ENCODE peak calls at places on chromosomes 4 and X, in ten cellular contexts. One of them, this sample, is unnamed.

GRCh38 chr4:41142946-41143720 is 71.2 kb downstream of the APBB2 start:
- DNase-seq in kidney epithelial cell: peak
- DNase-seq in CD8-positive, alpha-beta memory T cell: no peak
- DNase-seq in fibroblast of lung: peak
- DNase-seq in PC-3: peak
- DNase-seq in right atrium auricular region: peak
- DNase-seq in OCI-LY7: no peak
- DNase-seq in psoas muscle: peak
- DNase-seq in esophagus squamous epithelium: no peak
- DNase-seq in ovary: peak
- DNase-seq in this sample: peak

GRCh38 chr4:139934336-139934735 is 219.6 kb downstream of the MAML3 start:
- DNase-seq in kidney epithelial cell: no peak
- DNase-seq in CD8-positive, alpha-beta memory T cell: no peak
- DNase-seq in fibroblast of lung: peak
- DNase-seq in PC-3: no peak
- DNase-seq in right atrium auricular region: no peak
- DNase-seq in OCI-LY7: no peak
- DNase-seq in psoas muscle: no peak
- DNase-seq in esophagus squamous epithelium: no peak
- DNase-seq in ovary: peak
- DNase-seq in this sample: no peak

GRCh38 chr4:112125416-112125815 is 19.8 kb upstream of the FAM241A start:
- DNase-seq in kidney epithelial cell: no peak
- DNase-seq in CD8-positive, alpha-beta memory T cell: no peak
- DNase-seq in fibroblast of lung: no peak
- DNase-seq in PC-3: peak
- DNase-seq in right atrium auricular region: no peak
- DNase-seq in OCI-LY7: no peak
- DNase-seq in psoas muscle: no peak
- DNase-seq in esophagus squamous epithelium: no peak
- DNase-seq in ovary: no peak
- DNase-seq in this sample: no peak

GRCh38 chr4:20095805-20096541 is 155.7 kb upstream of the SLIT2 start:
- DNase-seq in kidney epithelial cell: no peak
- DNase-seq in CD8-positive, alpha-beta memory T cell: no peak
- DNase-seq in fibroblast of lung: no peak
- DNase-seq in PC-3: peak
- DNase-seq in right atrium auricular region: no peak
- DNase-seq in OCI-LY7: no peak
- DNase-seq in psoas muscle: no peak
- DNase-seq in esophagus squamous epithelium: no peak
- DNase-seq in ovary: no peak
- DNase-seq in this sample: no peak

GRCh38 chr4:113699772-113700171 is 61.8 kb downstream of the CAMK2D start:
- DNase-seq in kidney epithelial cell: no peak
- DNase-seq in CD8-positive, alpha-beta memory T cell: no peak
- DNase-seq in fibroblast of lung: peak
- DNase-seq in PC-3: no peak
- DNase-seq in right atrium auricular region: no peak
- DNase-seq in OCI-LY7: no peak
- DNase-seq in psoas muscle: no peak
- DNase-seq in esophagus squamous epithelium: no peak
- DNase-seq in ovary: no peak
- DNase-seq in this sample: no peak

GRCh38 chr4:96407651-96408342 is 567.9 kb downstream of the PDHA2 start:
- DNase-seq in kidney epithelial cell: peak
- DNase-seq in CD8-positive, alpha-beta memory T cell: no peak
- DNase-seq in fibroblast of lung: peak
- DNase-seq in PC-3: peak
- DNase-seq in right atrium auricular region: no peak
- DNase-seq in OCI-LY7: no peak
- DNase-seq in psoas muscle: no peak
- DNase-seq in esophagus squamous epithelium: no peak
- DNase-seq in ovary: no peak
- DNase-seq in this sample: no peak

GRCh38 chr4:138235419-138235952 is 6.7 kb downstream of the SLC7A11 start:
- DNase-seq in kidney epithelial cell: peak
- DNase-seq in CD8-positive, alpha-beta memory T cell: no peak
- DNase-seq in fibroblast of lung: peak
- DNase-seq in PC-3: peak
- DNase-seq in right atrium auricular region: no peak
- DNase-seq in OCI-LY7: no peak
- DNase-seq in psoas muscle: no peak
- DNase-seq in esophagus squamous epithelium: no peak
- DNase-seq in ovary: no peak
- DNase-seq in this sample: no peak

GRCh38 chr4:23384741-23385140 is 505.1 kb downstream of the PPARGC1A start:
- DNase-seq in kidney epithelial cell: no peak
- DNase-seq in CD8-positive, alpha-beta memory T cell: no peak
- DNase-seq in fibroblast of lung: peak
- DNase-seq in PC-3: peak
- DNase-seq in right atrium auricular region: no peak
- DNase-seq in OCI-LY7: no peak
- DNase-seq in psoas muscle: no peak
- DNase-seq in esophagus squamous epithelium: no peak
- DNase-seq in ovary: no peak
- DNase-seq in this sample: no peak

GRCh38 chr4:154739111-154739510 is 4.7 kb upstream of the LRAT start:
- DNase-seq in kidney epithelial cell: no peak
- DNase-seq in CD8-positive, alpha-beta memory T cell: no peak
- DNase-seq in fibroblast of lung: no peak
- DNase-seq in PC-3: peak
- DNase-seq in right atrium auricular region: no peak
- DNase-seq in OCI-LY7: no peak
- DNase-seq in psoas muscle: no peak
- DNase-seq in esophagus squamous epithelium: no peak
- DNase-seq in ovary: no peak
- DNase-seq in this sample: no peak

GRCh38 chr4:76589402-76589801 is 154.4 kb downstream of the SHROOM3 start:
- DNase-seq in kidney epithelial cell: no peak
- DNase-seq in CD8-positive, alpha-beta memory T cell: no peak
- DNase-seq in fibroblast of lung: peak
- DNase-seq in PC-3: peak
- DNase-seq in right atrium auricular region: no peak
- DNase-seq in OCI-LY7: no peak
- DNase-seq in psoas muscle: no peak
- DNase-seq in esophagus squamous epithelium: no peak
- DNase-seq in ovary: no peak
- DNase-seq in this sample: no peak

DNA sequence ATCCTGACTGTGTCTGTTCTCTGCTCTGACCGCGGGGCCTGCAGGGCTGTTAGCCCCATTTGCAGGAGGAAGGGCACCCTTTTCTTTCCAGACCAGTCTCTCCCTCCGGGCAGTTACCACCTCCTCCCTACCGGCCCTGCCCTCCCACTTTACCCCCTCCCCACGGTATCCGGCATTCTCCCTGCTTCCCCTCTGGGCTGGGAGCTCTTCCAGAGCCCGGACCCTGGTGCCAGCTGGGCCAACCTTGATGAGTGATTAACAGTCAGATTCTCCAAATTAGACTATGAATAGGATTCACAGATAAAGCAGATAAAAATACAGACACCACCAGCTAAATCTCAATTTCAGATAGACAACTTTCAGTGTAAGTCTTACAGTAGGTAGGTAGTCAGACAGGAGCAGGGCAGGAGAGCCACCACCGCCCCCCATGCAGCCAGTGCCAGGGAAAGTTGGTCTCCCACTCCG is 23.4 kb upstream of the WFS1 start:
- DNase-seq in kidney epithelial cell: no peak
- DNase-seq in CD8-positive, alpha-beta memory T cell: no peak
- DNase-seq in fibroblast of lung: no peak
- DNase-seq in PC-3: no peak
- DNase-seq in right atrium auricular region: no peak
- DNase-seq in OCI-LY7: no peak
- DNase-seq in psoas muscle: peak
- DNase-seq in esophagus squamous epithelium: no peak
- DNase-seq in ovary: no peak
- DNase-seq in this sample: no peak
- H3K4me3 ChIP-seq in kidney epithelial cell: no peak
- H3K4me3 ChIP-seq in CD8-positive, alpha-beta memory T cell: no peak
- H3K4me3 ChIP-seq in fibroblast of lung: no peak
- H3K4me3 ChIP-seq in PC-3: no peak
- H3K4me3 ChIP-seq in right atrium auricular region: no peak
- H3K4me3 ChIP-seq in OCI-LY7: no peak
- H3K4me3 ChIP-seq in psoas muscle: no peak
- H3K4me3 ChIP-seq in esophagus squamous epithelium: peak
- H3K4me3 ChIP-seq in ovary: no peak
- H3K4me3 ChIP-seq in this sample: no peak

GRCh38 chrX:57135287-57135686 is 1.9 kb downstream of the SPIN2A start:
- DNase-seq in kidney epithelial cell: no peak
- DNase-seq in CD8-positive, alpha-beta memory T cell: no peak
- DNase-seq in fibroblast of lung: no peak
- DNase-seq in PC-3: no peak
- DNase-seq in right atrium auricular region: no peak
- DNase-seq in OCI-LY7: no peak
- DNase-seq in psoas muscle: no peak
- DNase-seq in esophagus squamous epithelium: no peak
- DNase-seq in ovary: no peak
- DNase-seq in this sample: no peak

GRCh38 chrX:57137481-57137880 is 284 bp upstream of the SPIN2A start:
- DNase-seq in kidney epithelial cell: no peak
- DNase-seq in CD8-positive, alpha-beta memory T cell: no peak
- DNase-seq in fibroblast of lung: peak
- DNase-seq in PC-3: no peak
- DNase-seq in right atrium auricular region: no peak
- DNase-seq in OCI-LY7: no peak
- DNase-seq in psoas muscle: no peak
- DNase-seq in esophagus squamous epithelium: no peak
- DNase-seq in ovary: no peak
- DNase-seq in this sample: no peak

GRCh38 chrX:57134702-57135101 is 2.5 kb downstream of the SPIN2A start:
- DNase-seq in kidney epithelial cell: no peak
- DNase-seq in CD8-positive, alpha-beta memory T cell: no peak
- DNase-seq in fibroblast of lung: no peak
- DNase-seq in PC-3: peak
- DNase-seq in right atrium auricular region: no peak
- DNase-seq in OCI-LY7: no peak
- DNase-seq in psoas muscle: no peak
- DNase-seq in esophagus squamous epithelium: no peak
- DNase-seq in ovary: no peak
- DNase-seq in this sample: no peak

GRCh38 chrX:57132046-57132445 is 5.2 kb downstream of the SPIN2A start:
- DNase-seq in kidney epithelial cell: no peak
- DNase-seq in CD8-positive, alpha-beta memory T cell: no peak
- DNase-seq in fibroblast of lung: no peak
- DNase-seq in PC-3: no peak
- DNase-seq in right atrium auricular region: no peak
- DNase-seq in OCI-LY7: no peak
- DNase-seq in psoas muscle: no peak
- DNase-seq in esophagus squamous epithelium: no peak
- DNase-seq in ovary: no peak
- DNase-seq in this sample: no peak
- H3K4me3 ChIP-seq in kidney epithelial cell: no peak
- H3K4me3 ChIP-seq in CD8-positive, alpha-beta memory T cell: no peak
- H3K4me3 ChIP-seq in fibroblast of lung: no peak
- H3K4me3 ChIP-seq in PC-3: no peak
- H3K4me3 ChIP-seq in right atrium auricular region: no peak
- H3K4me3 ChIP-seq in OCI-LY7: no peak
- H3K4me3 ChIP-seq in psoas muscle: no peak
- H3K4me3 ChIP-seq in esophagus squamous epithelium: no peak
- H3K4me3 ChIP-seq in ovary: no peak
- H3K4me3 ChIP-seq in this sample: no peak

GRCh38 chr4:15779789-15780188 is 1.7 kb downstream of the CD38 start:
- DNase-seq in kidney epithelial cell: no peak
- DNase-seq in CD8-positive, alpha-beta memory T cell: no peak
- DNase-seq in fibroblast of lung: no peak
- DNase-seq in PC-3: no peak
- DNase-seq in right atrium auricular region: no peak
- DNase-seq in OCI-LY7: no peak
- DNase-seq in psoas muscle: no peak
- DNase-seq in esophagus squamous epithelium: no peak
- DNase-seq in ovary: no peak
- DNase-seq in this sample: no peak
- H3K4me3 ChIP-seq in kidney epithelial cell: no peak
- H3K4me3 ChIP-seq in CD8-positive, alpha-beta memory T cell: peak
- H3K4me3 ChIP-seq in fibroblast of lung: peak
- H3K4me3 ChIP-seq in PC-3: peak
- H3K4me3 ChIP-seq in right atrium auricular region: peak
- H3K4me3 ChIP-seq in OCI-LY7: peak
- H3K4me3 ChIP-seq in psoas muscle: peak
- H3K4me3 ChIP-seq in esophagus squamous epithelium: peak
- H3K4me3 ChIP-seq in ovary: peak
- H3K4me3 ChIP-seq in this sample: peak

GRCh38 chr4:30939684-30940083 is 219.5 kb downstream of the PCDH7 start:
- DNase-seq in kidney epithelial cell: no peak
- DNase-seq in CD8-positive, alpha-beta memory T cell: no peak
- DNase-seq in fibroblast of lung: no peak
- DNase-seq in PC-3: no peak
- DNase-seq in right atrium auricular region: no peak
- DNase-seq in OCI-LY7: no peak
- DNase-seq in psoas muscle: no peak
- DNase-seq in esophagus squamous epithelium: no peak
- DNase-seq in ovary: no peak
- DNase-seq in this sample: no peak

GRCh38 chr4:30943356-30943755 is 223.2 kb downstream of the PCDH7 start:
- DNase-seq in kidney epithelial cell: no peak
- DNase-seq in CD8-positive, alpha-beta memory T cell: no peak
- DNase-seq in fibroblast of lung: peak
- DNase-seq in PC-3: no peak
- DNase-seq in right atrium auricular region: no peak
- DNase-seq in OCI-LY7: no peak
- DNase-seq in psoas muscle: no peak
- DNase-seq in esophagus squamous epithelium: no peak
- DNase-seq in ovary: no peak
- DNase-seq in this sample: no peak

GRCh38 chr4:30941641-30942040 is 221.5 kb downstream of the PCDH7 start:
- DNase-seq in kidney epithelial cell: no peak
- DNase-seq in CD8-positive, alpha-beta memory T cell: no peak
- DNase-seq in fibroblast of lung: no peak
- DNase-seq in PC-3: no peak
- DNase-seq in right atrium auricular region: no peak
- DNase-seq in OCI-LY7: no peak
- DNase-seq in psoas muscle: no peak
- DNase-seq in esophagus squamous epithelium: no peak
- DNase-seq in ovary: no peak
- DNase-seq in this sample: no peak

GRCh38 chr4:30938956-30939528 is 218.9 kb downstream of the PCDH7 start:
- DNase-seq in kidney epithelial cell: no peak
- DNase-seq in CD8-positive, alpha-beta memory T cell: no peak
- DNase-seq in fibroblast of lung: no peak
- DNase-seq in PC-3: no peak
- DNase-seq in right atrium auricular region: no peak
- DNase-seq in OCI-LY7: no peak
- DNase-seq in psoas muscle: no peak
- DNase-seq in esophagus squamous epithelium: no peak
- DNase-seq in ovary: no peak
- DNase-seq in this sample: no peak
- H3K4me3 ChIP-seq in kidney epithelial cell: no peak
- H3K4me3 ChIP-seq in CD8-positive, alpha-beta memory T cell: no peak
- H3K4me3 ChIP-seq in fibroblast of lung: no peak
- H3K4me3 ChIP-seq in PC-3: no peak
- H3K4me3 ChIP-seq in right atrium auricular region: no peak
- H3K4me3 ChIP-seq in OCI-LY7: no peak
- H3K4me3 ChIP-seq in psoas muscle: no peak
- H3K4me3 ChIP-seq in esophagus squamous epithelium: no peak
- H3K4me3 ChIP-seq in ovary: no peak
- H3K4me3 ChIP-seq in this sample: no peak